ENCODE peak calls at places on chromosome 20, in five cellular contexts. O is effector memory CD4-positive, alpha-beta T cell; I is mesenchymal stem cell; G is fibroblast of lung; U is ovary. Z is an unnamed sample.

GRCh38 chr20:3755269-3755668 is 12.3 kb downstream of the ADISSP start:
- DNase-seq in I (no peak), O (no peak), U (no peak), G (no peak), Z (no peak)

GRCh38 chr20:26208296-26209091 is 511.8 kb upstream of the ZNF337 start:
- DNase-seq in G (peak; percentile 10), U (no peak), I (peak; percentile 5), O (no peak), Z (no peak)

GRCh38 chr20:11429168-11429567 is 488.5 kb upstream of the BTBD3 start:
- DNase-seq in I (no peak), G (no peak), U (no peak), O (no peak), Z (no peak)

GRCh38 chr20:21237956-21238355 is 65.2 kb upstream of the XRN2 start:
- DNase-seq in I (no peak), O (no peak), G (peak; percentile 7), U (no peak), Z (no peak)

GRCh38 chr20:19835533-19836222 is 77.6 kb downstream of the RIN2 start:
- DNase-seq in I (no peak), O (no peak), U (no peak), G (no peak), Z (no peak)

GRCh38 chr20:38825901-38826625 is 20.6 kb downstream of the PPP1R16B start:
- DNase-seq in G (peak; percentile 78), U (no peak), I (peak; percentile 29), O (no peak), Z (peak; percentile 26)

GRCh38 chr20:34703061-34703572 is 1.0 kb upstream of the TP53INP2 start:
- DNase-seq in U (no peak), O (no peak), G (no peak), I (no peak), Z (no peak)

GRCh38 chr20:25196701-25197120 is 1.2 kb downstream of the ENTPD6 start:
- DNase-seq in U (no peak), I (no peak), O (no peak), G (no peak), Z (peak; percentile 24)

GRCh38 chr20:10225439-10226080 is 6.9 kb downstream of the SNAP25 start:
- DNase-seq in G (no peak), U (no peak), I (no peak), O (no peak), Z (no peak)

GRCh38 chr20:17505664-17506517 is 25.3 kb downstream of the BFSP1 start:
- DNase-seq in U (no peak), I (peak; percentile 65), G (peak; percentile 61), O (peak; percentile 17), Z (peak; percentile 36)

GRCh38 chr20:17655286-17655651 is 26.8 kb downstream of the RRBP1 start:
- DNase-seq in U (no peak), I (no peak), G (peak; percentile 63), O (no peak), Z (no peak)

GRCh38 chr20:38890497-38890818 is 35.8 kb upstream of the FAM83D start:
- DNase-seq in G (no peak), U (no peak), I (no peak), O (no peak), Z (no peak)

GRCh38 chr20:16539280-16539679 is 34.0 kb downstream of the KIF16B start:
- DNase-seq in I (peak; percentile 42), O (no peak), U (no peak), G (no peak), Z (no peak)

GRCh38 chr20:60060006-60060557 is 101.9 kb downstream of the CDH26 start:
- DNase-seq in G (no peak), O (no peak), U (no peak), I (no peak), Z (no peak)

GRCh38 chr20:60064554-60064953 is 106.3 kb downstream of the CDH26 start:
- DNase-seq in U (no peak), I (no peak), O (no peak), G (no peak), Z (no peak)

GRCh38 chr20:60060593-60060992 is 102.4 kb downstream of the CDH26 start:
- DNase-seq in I (no peak), G (no peak), U (no peak), O (no peak), Z (no peak)

GRCh38 chr20:60063739-60064138 is 105.5 kb downstream of the CDH26 start:
- DNase-seq in I (no peak), U (no peak), O (no peak), G (no peak), Z (no peak)

GRCh38 chr20:60062431-60063336 is 104.5 kb downstream of the CDH26 start:
- DNase-seq in U (peak; percentile 19), G (peak; percentile 77), I (peak; percentile 26), O (no peak), Z (peak; percentile 78)
- H3K4me3 ChIP-seq in U (no peak overlapping the region), G (no peak overlapping the region), I (peak overlapping the region; percentile 68), O (no peak overlapping the region), Z (peak overlapping the region; percentile 21)

DNA sequence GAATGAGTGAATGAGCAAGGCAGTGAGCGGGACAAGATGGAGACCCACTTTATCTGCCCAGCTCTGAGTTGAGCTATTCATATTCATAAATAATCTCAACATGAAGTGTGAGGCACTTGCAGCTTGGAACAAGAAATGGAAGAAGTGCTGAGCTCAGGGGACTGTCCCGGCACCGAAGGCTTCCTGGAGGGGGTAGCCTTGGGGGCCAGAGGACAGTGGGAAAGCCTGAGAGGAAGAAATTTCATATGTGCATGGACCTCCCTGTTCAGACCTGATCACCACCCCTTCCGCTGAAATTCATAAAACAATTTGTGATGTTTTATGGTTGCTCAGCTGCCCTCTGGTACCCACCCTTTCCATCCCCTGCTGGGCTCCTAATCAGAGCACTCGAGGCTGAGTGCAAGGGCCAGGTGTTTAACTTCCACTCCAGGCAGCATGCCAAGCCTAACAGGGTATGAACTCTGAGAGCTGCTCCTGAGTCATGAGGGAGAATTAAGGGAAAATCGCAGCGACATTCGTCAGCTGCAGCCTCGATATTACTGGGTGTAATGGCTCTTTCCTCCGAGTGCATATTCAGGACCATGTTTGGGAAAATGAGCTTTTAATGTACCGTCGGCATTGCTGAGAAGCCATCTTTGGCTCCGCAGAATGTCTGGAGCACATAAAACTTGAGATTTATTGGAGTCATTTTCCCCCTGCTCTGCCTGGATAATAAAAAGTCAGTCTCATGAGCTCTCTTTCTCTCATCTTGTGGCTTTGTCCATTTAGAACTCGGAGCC is 103.4 kb downstream of the TOX2 start:
- DNase-seq in U (peak; percentile 30), G (peak; percentile 92), I (peak; percentile 87), O (no peak), Z (peak; percentile 77)
- H3K4me1 ChIP-seq in U (peaks cover 3% of the 10 kb centered on the region), G (peaks cover 25% of the 10 kb centered on the region), I (peaks cover 11% of the 10 kb centered on the region), O (peaks cover 22% of the 10 kb centered on the region), Z (peaks cover 5% of the 10 kb centered on the region)

GRCh38 chr20:43188861-43189613 is 669 bp downstream of the PTPRT start:
- DNase-seq in I (no peak), U (no peak), O (no peak), G (no peak), Z (no peak)

GRCh38 chr20:43186312-43186711 is 3.4 kb downstream of the PTPRT start:
- DNase-seq in U (no peak), O (no peak), I (no peak), G (no peak), Z (no peak)

GRCh38 chr20:43189614-43190331 is at the start of gene PTPRT:
- DNase-seq in I (no peak), U (no peak), O (no peak), G (no peak), Z (no peak)

GRCh38 chr20:43187476-43188233 is 2.1 kb downstream of the PTPRT start:
- DNase-seq in I (peak; percentile 30), U (no peak), O (no peak), G (peak; percentile 27), Z (peak; percentile 79)

DNA sequence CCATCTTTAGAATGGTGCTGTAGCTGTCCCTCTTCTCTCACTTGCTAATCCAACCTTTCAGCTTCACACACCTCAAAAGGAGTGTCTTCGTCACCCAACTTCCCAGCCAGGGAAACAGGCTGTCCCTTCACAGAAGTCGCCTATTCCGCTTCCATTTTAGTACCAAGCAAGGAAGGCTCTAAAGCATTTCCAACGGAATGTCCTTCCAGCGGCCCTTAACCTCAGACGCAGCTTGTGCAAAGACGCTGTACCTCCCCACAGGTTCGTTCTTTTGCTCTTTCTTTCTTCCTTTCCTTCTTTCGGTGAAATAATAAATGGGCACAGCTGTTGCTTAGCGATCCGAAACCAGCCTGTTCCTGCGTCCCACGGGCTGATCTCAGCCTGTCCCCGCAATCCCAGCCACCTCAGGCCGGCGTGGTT is 1.5 kb downstream of the PTPRT start:
- DNase-seq in G (no peak), O (no peak), I (no peak), U (no peak), Z (no peak)
- H3K4me3 ChIP-seq in G (no peak overlapping the region), O (no peak overlapping the region), I (peak overlapping the region; percentile 44), U (no peak overlapping the region), Z (peak overlapping the region; percentile 29)

DNA sequence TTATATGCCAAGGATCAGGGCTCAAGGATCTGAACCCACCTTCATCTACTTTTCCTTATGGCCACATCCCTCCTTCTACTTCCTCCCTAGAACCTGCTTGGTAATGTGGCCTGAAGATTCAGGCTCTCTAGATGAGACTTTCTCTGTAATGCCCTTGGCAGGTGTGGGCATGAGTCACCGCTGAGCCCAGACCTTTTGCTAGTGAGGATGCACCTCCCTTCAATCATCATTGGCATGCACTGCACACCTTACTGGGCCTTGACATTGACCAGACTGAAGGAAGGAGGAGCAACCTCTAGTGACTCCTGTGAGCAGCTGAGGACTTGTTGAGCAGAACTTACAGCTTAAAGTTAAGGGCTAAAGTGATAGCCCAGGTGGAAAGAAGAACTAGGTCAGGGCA is 405.3 kb downstream of the MAFB start:
- DNase-seq in U (no peak), I (no peak), G (no peak), O (no peak), Z (no peak)
- H3K4me1 ChIP-seq in U (peaks cover 1% of the 10 kb centered on the region), I (no peaks in the 10 kb centered on the region), G (no peaks in the 10 kb centered on the region), O (no peaks in the 10 kb centered on the region), Z (peaks cover 12% of the 10 kb centered on the region)

GRCh38 chr20:57564180-57564802 is 3.4 kb downstream of the PCK1 start:
- DNase-seq in O (no peak), G (no peak), I (no peak), U (no peak), Z (no peak)
- H3K4me3 ChIP-seq in O (no peak overlapping the region), G (no peak overlapping the region), I (no peak overlapping the region), U (no peak overlapping the region), Z (peak overlapping the region; percentile 65)

GRCh38 chr20:51495921-51496545 is 46.5 kb downstream of the NFATC2 start:
- DNase-seq in G (no peak), U (no peak), I (no peak), O (no peak), Z (peak; percentile 62)

GRCh38 chr20:51492167-51493092 is 50.1 kb downstream of the NFATC2 start:
- DNase-seq in U (peak; percentile 99), O (no peak), I (no peak), G (peak; percentile 77), Z (no peak)

GRCh38 chr20:51496964-51497363 is 45.6 kb downstream of the NFATC2 start:
- DNase-seq in U (no peak), O (no peak), G (no peak), I (no peak), Z (no peak)

GRCh38 chr20:51493346-51493791 is 49.1 kb downstream of the NFATC2 start:
- DNase-seq in G (no peak), U (no peak), O (no peak), I (no peak), Z (no peak)

GRCh38 chr20:51494241-51495110 is 48.0 kb downstream of the NFATC2 start:
- DNase-seq in U (no peak), I (no peak), O (no peak), G (no peak), Z (no peak)
- H3K4me1 ChIP-seq in U (peaks cover 8% of the 10 kb centered on the region), I (no peaks in the 10 kb centered on the region), O (peaks cover 66% of the 10 kb centered on the region), G (peaks cover 2% of the 10 kb centered on the region), Z (peaks cover 21% of the 10 kb centered on the region)